ENCODE peak calls at places on chromosomes 7 and 10, in six cellular contexts. One of them, this sample, is unnamed.
A peak's percentile ranks its signal among the peaks of the same experiment; 100 is the strongest.

GRCh38 chr7:26856481-26856880 is 7.9 kb downstream of the SKAP2 start:
- DNase-seq in GM03348: no peak
- DNase-seq in T-helper 1 cell: no peak
- DNase-seq in mesenchymal stem cell: no peak
- DNase-seq in stomach: no peak
- DNase-seq in amniotic stem cell: no peak
- DNase-seq in this sample: no peak

GRCh38 chr10:45379891-45380540 is 6.0 kb downstream of the ALOX5 start:
- DNase-seq in T-helper 1 cell: no peak
- DNase-seq in amniotic stem cell: no peak
- DNase-seq in stomach: no peak
- DNase-seq in GM03348: no peak
- DNase-seq in mesenchymal stem cell: no peak
- DNase-seq in this sample: no peak

GRCh38 chr7:120256719-120257118 is 16.3 kb upstream of the KCND2 start:
- DNase-seq in GM03348: no peak
- DNase-seq in mesenchymal stem cell: no peak
- DNase-seq in stomach: no peak
- DNase-seq in T-helper 1 cell: no peak
- DNase-seq in amniotic stem cell: no peak
- DNase-seq in this sample: no peak

GRCh38 chr7:45088821-45089313 is at the start of gene NACAD:
- DNase-seq in GM03348: peak; percentile 89
- DNase-seq in T-helper 1 cell: no peak
- DNase-seq in stomach: peak; percentile 40
- DNase-seq in amniotic stem cell: peak; percentile 1
- DNase-seq in mesenchymal stem cell: no peak
- DNase-seq in this sample: no peak

GRCh38 chr10:123287594-123288247 is 133.5 kb downstream of the BUB3 start:
- DNase-seq in GM03348: no peak
- DNase-seq in mesenchymal stem cell: no peak
- DNase-seq in stomach: no peak
- DNase-seq in T-helper 1 cell: no peak
- DNase-seq in amniotic stem cell: no peak
- DNase-seq in this sample: no peak

GRCh38 chr10:96814264-96814663 is 17.8 kb upstream of the LCOR start:
- DNase-seq in mesenchymal stem cell: peak; percentile 24
- DNase-seq in GM03348: peak; percentile 58
- DNase-seq in T-helper 1 cell: no peak
- DNase-seq in stomach: no peak
- DNase-seq in amniotic stem cell: no peak
- DNase-seq in this sample: no peak

GRCh38 chr10:31962826-31963597 is 34.4 kb upstream of the ARHGAP12 start:
- DNase-seq in stomach: no peak
- DNase-seq in T-helper 1 cell: no peak
- DNase-seq in GM03348: no peak
- DNase-seq in mesenchymal stem cell: no peak
- DNase-seq in amniotic stem cell: no peak
- DNase-seq in this sample: no peak

GRCh38 chr7:25619963-25620799 is 391.9 kb upstream of the NPVF start:
- DNase-seq in amniotic stem cell: no peak
- DNase-seq in stomach: peak; percentile 31
- DNase-seq in mesenchymal stem cell: peak; percentile 44
- DNase-seq in GM03348: no peak
- DNase-seq in T-helper 1 cell: peak; percentile 1
- DNase-seq in this sample: no peak

GRCh38 chr7:26583094-26583493 is 281.3 kb downstream of the SKAP2 start:
- DNase-seq in amniotic stem cell: no peak
- DNase-seq in T-helper 1 cell: no peak
- DNase-seq in stomach: no peak
- DNase-seq in GM03348: no peak
- DNase-seq in mesenchymal stem cell: no peak
- DNase-seq in this sample: no peak

GRCh38 chr10:117424789-117425649 is 49.8 kb upstream of the PDZD8 start:
- DNase-seq in T-helper 1 cell: no peak
- DNase-seq in mesenchymal stem cell: no peak
- DNase-seq in stomach: no peak
- DNase-seq in GM03348: no peak
- DNase-seq in amniotic stem cell: no peak
- DNase-seq in this sample: no peak

GRCh38 chr10:121041906-121042305 is 190.7 kb downstream of the WDR11 start:
- DNase-seq in amniotic stem cell: no peak
- DNase-seq in stomach: no peak
- DNase-seq in GM03348: no peak
- DNase-seq in T-helper 1 cell: no peak
- DNase-seq in mesenchymal stem cell: no peak
- DNase-seq in this sample: no peak

GRCh38 chr7:150503581-150503980 is 11.1 kb upstream of the GIMAP7 start:
- DNase-seq in GM03348: no peak
- DNase-seq in T-helper 1 cell: no peak
- DNase-seq in mesenchymal stem cell: no peak
- DNase-seq in stomach: no peak
- DNase-seq in amniotic stem cell: no peak
- DNase-seq in this sample: no peak

GRCh38 chr7:101557421-101557820 is 71.7 kb downstream of the MYL10 start:
- DNase-seq in stomach: no peak
- DNase-seq in GM03348: no peak
- DNase-seq in T-helper 1 cell: no peak
- DNase-seq in mesenchymal stem cell: no peak
- DNase-seq in amniotic stem cell: no peak
- DNase-seq in this sample: no peak